ENCODE peak calls at places on chromosomes 1 and 21, in seven cellular contexts. P, T, K, R, V, I and Q are unnamed samples.

GRCh38 chr21:41170442-41170841 is 2.5 kb downstream of the BACE2 start:
- DNase-seq in P (peak), T (peak), K (no peak), R (peak), V (no peak), I (peak), Q (no peak)

GRCh38 chr1:30718636-30719405 is 4.6 kb downstream of the MATN1 start:
- DNase-seq in P (peak), T (peak), K (peak), R (peak), V (peak), I (peak), Q (peak)

GRCh38 chr1:119673171-119673940 is 25.3 kb upstream of the ZNF697 start:
- DNase-seq in P (no peak), T (no peak), K (no peak), R (peak), V (no peak), I (no peak), Q (no peak)

GRCh38 chr1:153677718-153678518 is 570 bp upstream of the NPR1 start:
- DNase-seq in P (peak), T (peak), K (peak), R (peak), V (peak), I (peak), Q (peak)

GRCh38 chr1:22662318-22662717 is 9.3 kb downstream of the C1QB start:
- DNase-seq in P (no peak), T (no peak), K (no peak), R (peak), V (no peak), I (peak), Q (no peak)

GRCh38 chr1:155929057-155929456 is 5.2 kb downstream of the KHDC4 start:
- DNase-seq in P (no peak), T (no peak), K (no peak), R (peak), V (no peak), I (no peak), Q (no peak)

GRCh38 chr1:183306317-183307042 is 111.7 kb downstream of the NMNAT2 start:
- DNase-seq in P (peak), T (no peak), K (no peak), R (no peak), V (no peak), I (peak), Q (no peak)

GRCh38 chr1:15836772-15837669 is 10.5 kb upstream of the SPEN start:
- DNase-seq in P (peak), T (peak), K (peak), R (no peak), V (no peak), I (no peak), Q (no peak)

GRCh38 chr21:38351176-38351959 is 94.6 kb downstream of the KCNJ15 start:
- DNase-seq in P (no peak), T (no peak), K (no peak), R (no peak), V (no peak), I (no peak), Q (no peak)

GRCh38 chr1:147904726-147905125 is 2.1 kb downstream of the GJA8 start:
- DNase-seq in P (no peak), T (no peak), K (no peak), R (no peak), V (no peak), I (no peak), Q (no peak)

GRCh38 chr21:29371464-29371863 is 72.7 kb downstream of the BACH1 start:
- DNase-seq in P (no peak), T (no peak), K (no peak), R (peak), V (no peak), I (no peak), Q (no peak)

GRCh38 chr1:27430903-27431653 is 38.7 kb downstream of the GPR3 start:
- DNase-seq in P (peak), T (no peak), K (no peak), R (no peak), V (no peak), I (no peak), Q (no peak)

GRCh38 chr21:38775733-38776132 is 30.0 kb upstream of the ETS2 start:
- DNase-seq in P (no peak), T (no peak), K (no peak), R (no peak), V (no peak), I (no peak), Q (no peak)

GRCh38 chr1:79006564-79006963 is at the start of gene ADGRL4:
- DNase-seq in P (peak), T (no peak), K (peak), R (no peak), V (peak), I (peak), Q (peak)

GRCh38 chr1:100265931-100266830 is at the start of gene RTCA:
- DNase-seq in P (peak), T (peak), K (peak), R (peak), V (peak), I (peak), Q (peak)

GRCh38 chr1:220370041-220370700 is 97.9 kb upstream of the RAB3GAP2 start:
- DNase-seq in P (peak), T (no peak), K (no peak), R (peak), V (no peak), I (peak), Q (peak)

GRCh38 chr1:222529916-222530315 is 18.0 kb downstream of the HHIPL2 start:
- DNase-seq in P (no peak), T (no peak), K (no peak), R (no peak), V (no peak), I (no peak), Q (no peak)

GRCh38 chr21:35050348-35051286 is 1.5 kb upstream of the RUNX1 start:
- DNase-seq in P (no peak), T (peak), K (no peak), R (no peak), V (no peak), I (no peak), Q (no peak)

GRCh38 chr1:114700026-114700600 is 4.8 kb upstream of the AMPD1 start:
- DNase-seq in P (no peak), T (no peak), K (no peak), R (no peak), V (no peak), I (no peak), Q (no peak)

GRCh38 chr1:64864018-64864945 is 102.1 kb downstream of the JAK1 start:
- DNase-seq in P (peak), T (peak), K (peak), R (peak), V (no peak), I (no peak), Q (peak)

GRCh38 chr1:161314201-161314981 is at the start of gene SDHC:
- DNase-seq in P (peak), T (peak), K (peak), R (peak), V (peak), I (peak), Q (peak)
- TF ChIP-seq CTCF in P (peak), T (peak), K (no peak), R (peak), V (no peak), I (peak), Q (peak)

GRCh38 chr1:189708674-189709073 is 769.0 kb downstream of the BRINP3 start:
- DNase-seq in P (no peak), T (no peak), K (no peak), R (peak), V (no peak), I (peak), Q (no peak)
- TF ChIP-seq CTCF in P (no peak), T (no peak), K (no peak), R (no peak), V (no peak), I (peak), Q (no peak)

GRCh38 chr1:66354311-66354922 is 179.5 kb upstream of the SGIP1 start:
- DNase-seq in P (no peak), T (no peak), K (no peak), R (no peak), V (no peak), I (no peak), Q (no peak)
- TF ChIP-seq CTCF in P (no peak), T (no peak), K (no peak), R (no peak), V (no peak), I (no peak), Q (no peak)

DNA sequence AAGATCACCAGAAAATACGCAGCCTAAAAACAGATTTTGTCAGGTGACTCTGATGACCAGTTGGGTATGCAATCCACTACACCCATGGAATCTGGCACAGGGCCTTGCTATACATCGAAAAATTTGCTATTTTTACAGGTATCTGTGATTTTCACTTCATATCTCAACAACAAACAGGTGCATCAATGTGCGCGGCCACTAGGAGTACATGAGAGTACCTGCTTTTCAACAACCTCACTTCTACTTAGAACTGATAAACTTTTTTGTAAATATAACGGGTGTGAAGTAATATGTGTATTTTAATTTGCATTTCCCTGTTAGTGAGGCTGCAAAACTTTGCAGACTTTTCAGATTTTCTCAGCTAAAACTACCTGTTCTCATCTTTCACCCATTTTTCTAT is 80.8 kb downstream of the SLC45A1 start:
- DNase-seq in P (no peak), T (no peak), K (no peak), R (no peak), V (no peak), I (no peak), Q (no peak)
- TF ChIP-seq CTCF in P (no peak), T (no peak), K (peak), R (no peak), V (peak), I (no peak), Q (no peak)

DNA sequence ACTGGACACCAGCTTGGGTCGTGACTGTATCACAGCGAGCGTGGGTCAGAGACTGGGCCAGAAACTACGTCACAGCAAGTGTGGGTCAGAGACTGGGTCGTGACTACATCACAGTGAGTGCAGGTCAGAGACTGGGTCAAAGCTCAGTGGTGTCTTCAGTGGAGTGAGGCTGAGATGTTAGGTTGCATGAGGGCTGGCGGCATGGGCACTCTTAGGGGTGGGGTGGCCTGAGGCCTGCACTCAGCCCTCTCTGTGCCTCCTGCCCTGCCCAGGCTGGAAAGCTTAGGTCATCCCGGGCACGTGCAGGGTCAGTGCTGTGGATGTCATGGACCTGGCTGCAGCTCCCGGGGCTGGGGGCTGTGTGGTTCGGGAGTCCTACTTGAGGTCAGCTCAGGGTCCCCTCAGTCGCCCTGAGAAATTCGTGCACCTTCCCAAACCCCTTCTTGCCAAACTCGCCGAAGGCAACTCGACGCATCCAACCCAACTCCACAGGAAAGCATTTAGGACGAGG is 19.0 kb downstream of the CFAP74 start:
- DNase-seq in P (no peak), T (no peak), K (no peak), R (no peak), V (no peak), I (no peak), Q (no peak)
- TF ChIP-seq CTCF in P (no peak), T (no peak), K (no peak), R (no peak), V (no peak), I (no peak), Q (no peak)

DNA sequence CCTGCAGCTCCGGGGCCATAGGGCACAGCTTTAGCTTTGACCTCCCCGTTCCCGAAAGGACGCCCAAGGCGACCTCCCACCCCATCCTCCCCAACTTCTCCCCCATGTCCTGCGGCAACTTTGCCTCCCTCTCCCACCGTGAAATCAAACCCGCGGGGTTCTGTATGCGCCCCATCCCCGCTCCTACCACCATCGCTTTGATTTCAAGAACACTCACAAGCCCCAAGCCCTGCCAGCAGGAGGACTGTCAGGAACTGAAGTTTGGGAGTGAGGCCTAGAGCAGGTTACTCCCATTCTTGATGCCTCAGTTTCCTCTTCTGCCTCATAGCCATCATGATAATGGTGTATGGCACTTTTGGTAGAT is 2.3 kb downstream of the PTPRU start:
- DNase-seq in P (no peak), T (no peak), K (no peak), R (no peak), V (no peak), I (no peak), Q (no peak)
- TF ChIP-seq CTCF in P (no peak), T (no peak), K (no peak), R (no peak), V (no peak), I (no peak), Q (no peak)

DNA sequence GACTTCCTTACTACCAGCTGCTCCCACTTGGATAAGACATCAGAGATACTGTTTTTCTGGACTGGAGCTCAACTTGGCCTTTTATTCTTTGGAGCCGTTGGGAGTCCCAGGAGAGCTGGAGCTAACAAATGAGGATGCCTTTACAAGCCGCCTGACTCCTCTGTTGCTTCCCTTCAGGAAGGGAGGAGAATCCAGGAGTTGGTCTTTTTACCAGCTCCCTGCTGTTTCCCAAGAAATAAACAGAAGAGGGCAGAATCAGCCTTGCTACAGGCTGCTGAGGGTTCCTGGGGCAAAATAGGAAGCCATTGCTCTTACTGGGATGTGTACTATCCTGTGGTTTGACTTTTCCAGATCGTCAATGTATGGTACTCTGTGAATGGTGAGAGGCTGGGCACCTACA is 1.5 kb downstream of the EIF3I start:
- DNase-seq in P (no peak), T (no peak), K (no peak), R (no peak), V (no peak), I (no peak), Q (no peak)
- TF ChIP-seq CTCF in P (peak), T (no peak), K (no peak), R (no peak), V (no peak), I (no peak), Q (no peak)

GRCh38 chr1:145977486-145978476 is 13.3 kb downstream of the POLR3GL start:
- DNase-seq in P (peak), T (peak), K (peak), R (peak), V (peak), I (peak), Q (peak)

GRCh38 chr1:145979746-145980435 is 15.4 kb downstream of the POLR3GL start:
- DNase-seq in P (no peak), T (no peak), K (no peak), R (no peak), V (no peak), I (no peak), Q (no peak)

GRCh38 chr1:145978477-145978859 is 14.0 kb downstream of the POLR3GL start:
- DNase-seq in P (no peak), T (no peak), K (no peak), R (no peak), V (no peak), I (no peak), Q (no peak)

GRCh38 chr1:145977016-145977415 is 12.5 kb downstream of the POLR3GL start:
- DNase-seq in P (no peak), T (no peak), K (peak), R (no peak), V (no peak), I (no peak), Q (no peak)

GRCh38 chr1:145978860-145979745 is 14.6 kb downstream of the POLR3GL start:
- DNase-seq in P (peak), T (peak), K (peak), R (peak), V (peak), I (peak), Q (peak)
- TF ChIP-seq CTCF in P (peak), T (peak), K (no peak), R (peak), V (no peak), I (peak), Q (peak)

GRCh38 chr1:160780398-160780755 is 15.6 kb upstream of the LY9 start:
- DNase-seq in P (no peak), T (no peak), K (no peak), R (no peak), V (no peak), I (no peak), Q (no peak)
- TF ChIP-seq CTCF in P (no peak), T (no peak), K (no peak), R (no peak), V (no peak), I (no peak), Q (no peak)